ENCODE peak calls at places on chromosomes 6 and 20, in five cellular contexts. R is T-helper 9 cell, E is kidney tubule cell, D is OCI-M1, U is mesothelial cell of epicardium. K is an unnamed sample.

GRCh38 chr6:54810182-54810581 is 36.4 kb upstream of the FAM83B start:
- DNase-seq in R (no peak), D (no peak), E (no peak), U (no peak), K (no peak)

GRCh38 chr20:5080384-5080877 is 39.3 kb downstream of the PCNA start:
- DNase-seq in U (no peak), D (peak; percentile 96), R (no peak), E (no peak), K (no peak)

GRCh38 chr20:46099491-46100287 is 9.9 kb upstream of the NCOA5 start:
- DNase-seq in R (no peak), U (no peak), E (peak; percentile 29), D (no peak), K (no peak)

GRCh38 chr6:24924956-24925355 is 10.8 kb downstream of the RIPOR2 start:
- DNase-seq in E (no peak), D (no peak), R (no peak), U (no peak), K (no peak)

GRCh38 chr6:116884530-116884929 is 7.5 kb downstream of the RFX6 start:
- DNase-seq in E (no peak), U (no peak), D (no peak), R (no peak), K (no peak)

GRCh38 chr6:2740601-2741000 is 10.1 kb downstream of the MYLK4 start:
- DNase-seq in R (no peak), U (no peak), E (no peak), D (no peak), K (no peak)

GRCh38 chr20:52536841-52537400 is 345.3 kb upstream of the ZFP64 start:
- DNase-seq in R (no peak), D (no peak), E (peak; percentile 61), U (no peak), K (no peak)

GRCh38 chr6:138580040-138580439 is 80.7 kb upstream of the NHSL1 start:
- DNase-seq in R (no peak), U (no peak), E (no peak), D (no peak), K (no peak)

GRCh38 chr20:40493071-40493470 is 196.0 kb downstream of the MAFB start:
- DNase-seq in E (peak; percentile 6), U (no peak), D (no peak), R (no peak), K (no peak)

GRCh38 chr20:43662943-43663655 is 3.8 kb upstream of the MYBL2 start:
- DNase-seq in E (peak; percentile 69), U (no peak), D (no peak), R (no peak), K (no peak)

GRCh38 chr6:110661426-110661825 is 153.8 kb downstream of the CDK19 start:
- DNase-seq in R (no peak), E (no peak), U (no peak), D (no peak), K (no peak)

GRCh38 chr6:68226460-68226859 is 408.6 kb upstream of the ADGRB3 start:
- DNase-seq in D (peak; percentile 82), U (no peak), R (no peak), E (no peak), K (no peak)

GRCh38 chr20:13739726-13740649 is 44.7 kb downstream of the ESF1 start:
- DNase-seq in U (no peak), R (no peak), E (no peak), D (no peak), K (no peak)

GRCh38 chr20:51687071-51687470 is 81.1 kb downstream of the ATP9A start:
- DNase-seq in R (no peak), D (no peak), E (peak; percentile 66), U (no peak), K (no peak)

GRCh38 chr6:163579111-163579879 is 164.8 kb downstream of the QKI start:
- DNase-seq in R (no peak), E (peak; percentile 31), U (no peak), D (no peak), K (no peak)

GRCh38 chr20:62502496-62503095 is 26.8 kb upstream of the GATA5 start:
- DNase-seq in D (no peak), R (no peak), E (no peak), U (no peak), K (no peak)

GRCh38 chr6:40556023-40556422 is 31.1 kb downstream of the LRFN2 start:
- DNase-seq in R (no peak), D (no peak), E (no peak), U (no peak), K (no peak)

GRCh38 chr6:16683524-16684194 is 77.6 kb downstream of the ATXN1 start:
- DNase-seq in D (no peak), E (peak; percentile 93), R (no peak), U (no peak), K (no peak)

GRCh38 chr6:118548136-118548535 is at the start of gene PLN:
- DNase-seq in R (no peak), U (no peak), E (no peak), D (peak; percentile 72), K (no peak)

GRCh38 chr6:24936641-24937317 is 1.0 kb upstream of the RIPOR2 start:
- DNase-seq in D (no peak), U (no peak), E (peak; percentile 49), R (peak; percentile 29), K (no peak)

GRCh38 chr6:101666256-101666655 is 272.7 kb downstream of the GRIK2 start:
- DNase-seq in U (no peak), E (peak; percentile 91), D (no peak), R (no peak), K (no peak)

GRCh38 chr20:49398401-49399144 is 83.9 kb downstream of the KCNB1 start:
- DNase-seq in E (no peak), U (no peak), R (no peak), D (no peak), K (no peak)

GRCh38 chr6:140134224-140134623 is 759.8 kb upstream of the CITED2 start:
- DNase-seq in R (no peak), E (no peak), U (no peak), D (no peak), K (no peak)

GRCh38 chr6:92777146-92777740 is 642.1 kb downstream of the EPHA7 start:
- DNase-seq in E (peak; percentile 35), D (peak; percentile 78), R (no peak), U (no peak), K (no peak)

K was measured in D721Med.